ENCODE peak calls at places on chromosome 7, in eight cellular contexts. P is foreskin fibroblast, C is B cell, F is HCT116, J is neural progenitor cell, H is GM13976, O is GM10248, Q is fibroblast of pulmonary artery. D is an unnamed sample.

GRCh38 chr7:73905360-73905759 is 44.4 kb downstream of the TMEM270 start:
- DNase-seq in F (no peak), J (no peak), Q (no peak), O (no peak), C (no peak), H (no peak), P (no peak), D (no peak)

GRCh38 chr7:81721428-81721827 is 48.4 kb downstream of the HGF start:
- DNase-seq in P (no peak), C (no peak), H (no peak), F (no peak), Q (peak; percentile 17), O (no peak), J (no peak), D (no peak)

GRCh38 chr7:32070406-32071360 is at the start of gene PDE1C:
- DNase-seq in J (peak; percentile 64), Q (no peak), P (no peak), F (no peak), O (no peak), C (no peak), H (peak; percentile 34), D (no peak)

GRCh38 chr7:553637-554111 is 34.0 kb upstream of the PDGFA start:
- DNase-seq in J (no peak), P (no peak), H (no peak), O (no peak), Q (no peak), C (no peak), F (no peak), D (no peak)

GRCh38 chr7:28488061-28488791 is 75.9 kb downstream of the CREB5 start:
- DNase-seq in Q (no peak), P (no peak), C (no peak), H (no peak), F (no peak), J (no peak), O (no peak), D (no peak)

GRCh38 chr7:107543338-107543993 is 20.3 kb downstream of the COG5 start:
- DNase-seq in H (no peak), P (no peak), J (no peak), O (no peak), F (no peak), Q (no peak), C (no peak), D (no peak)

GRCh38 chr7:38465946-38466345 is 165.2 kb downstream of the AMPH start:
- DNase-seq in F (no peak), H (no peak), C (no peak), J (no peak), O (no peak), P (no peak), Q (peak; percentile 33), D (no peak)

GRCh38 chr7:80335473-80336232 is 176.2 kb downstream of the GNAT3 start:
- DNase-seq in F (no peak), C (no peak), Q (peak; percentile 42), O (no peak), H (no peak), J (peak; percentile 50), P (no peak), D (no peak)

GRCh38 chr7:154509192-154509591 is 457.0 kb downstream of the DPP6 start:
- DNase-seq in H (no peak), F (no peak), Q (no peak), J (no peak), C (no peak), O (no peak), P (no peak), D (no peak)

GRCh38 chr7:29325508-29325907 is 130.9 kb downstream of the CHN2 start:
- DNase-seq in F (no peak), H (no peak), C (no peak), P (no peak), Q (no peak), O (no peak), J (no peak), D (no peak)

GRCh38 chr7:23356726-23357125 is 57.6 kb downstream of the MALSU1 start:
- DNase-seq in J (no peak), H (no peak), F (no peak), C (no peak), Q (peak; percentile 48), O (no peak), P (peak; percentile 46), D (peak; percentile 46)

GRCh38 chr7:24411226-24411625 is 127.2 kb downstream of the NPY start:
- DNase-seq in J (no peak), O (no peak), C (no peak), Q (no peak), P (no peak), H (no peak), F (no peak), D (no peak)

GRCh38 chr7:113486548-113486947 is 368.2 kb upstream of the SMIM30 start:
- DNase-seq in J (no peak), H (no peak), Q (no peak), O (no peak), C (no peak), F (no peak), P (no peak), D (no peak)

GRCh38 chr7:65972976-65973375 is 9.0 kb downstream of the GUSB start:
- DNase-seq in Q (no peak), J (no peak), F (no peak), O (no peak), C (no peak), H (no peak), P (no peak), D (no peak)

GRCh38 chr7:16644624-16644986 is 949 bp downstream of the ANKMY2 start:
- DNase-seq in O (no peak), F (no peak), C (peak; percentile 61), J (peak; percentile 49), H (peak; percentile 18), Q (peak; percentile 33), P (peak; percentile 53), D (peak; percentile 47)

GRCh38 chr7:55052081-55052480 is 33.3 kb downstream of the EGFR start:
- DNase-seq in H (no peak), F (no peak), C (no peak), Q (peak; percentile 65), P (peak; percentile 89), J (no peak), O (no peak), D (no peak)

GRCh38 chr7:74292757-74293576 is 3.8 kb downstream of the CLIP2 start:
- DNase-seq in J (no peak), F (peak; percentile 63), Q (no peak), C (no peak), P (no peak), H (no peak), O (no peak), D (no peak)

GRCh38 chr7:95906871-95907270 is 134.5 kb downstream of the DYNC1I1 start:
- DNase-seq in H (no peak), J (no peak), C (no peak), F (no peak), P (no peak), O (no peak), Q (no peak), D (no peak)

DNA sequence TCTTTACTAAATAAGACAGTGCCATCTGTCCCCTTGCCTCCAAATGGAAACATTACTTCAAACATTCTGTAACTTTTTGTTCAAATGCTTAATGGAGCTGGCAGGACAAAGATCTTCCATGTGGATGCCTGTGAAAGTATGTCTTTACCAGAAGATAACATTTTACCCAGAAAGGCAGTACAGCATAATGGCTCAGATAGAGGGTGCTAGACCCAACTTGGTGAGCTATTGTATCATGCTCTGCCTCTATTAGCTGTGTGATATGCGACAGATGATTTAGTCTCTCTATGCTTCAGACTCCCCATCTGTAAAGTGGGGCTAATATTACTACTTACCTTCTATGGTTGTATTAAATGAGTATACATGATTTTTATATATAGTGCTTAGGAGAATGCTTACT is 8.8 kb upstream of the SMKR1 start:
- DNase-seq in H (no peak), F (no peak), O (no peak), C (peak; percentile 34), Q (peak; percentile 31), P (no peak), J (no peak), D (peak; percentile 14)
- TF ChIP-seq CTCF in H (no peak), F (peak; percentile 26), O (peak; percentile 18), C (no peak), Q (peak; percentile 39), P (no peak), J (peak; percentile 6), D (no peak)

DNA sequence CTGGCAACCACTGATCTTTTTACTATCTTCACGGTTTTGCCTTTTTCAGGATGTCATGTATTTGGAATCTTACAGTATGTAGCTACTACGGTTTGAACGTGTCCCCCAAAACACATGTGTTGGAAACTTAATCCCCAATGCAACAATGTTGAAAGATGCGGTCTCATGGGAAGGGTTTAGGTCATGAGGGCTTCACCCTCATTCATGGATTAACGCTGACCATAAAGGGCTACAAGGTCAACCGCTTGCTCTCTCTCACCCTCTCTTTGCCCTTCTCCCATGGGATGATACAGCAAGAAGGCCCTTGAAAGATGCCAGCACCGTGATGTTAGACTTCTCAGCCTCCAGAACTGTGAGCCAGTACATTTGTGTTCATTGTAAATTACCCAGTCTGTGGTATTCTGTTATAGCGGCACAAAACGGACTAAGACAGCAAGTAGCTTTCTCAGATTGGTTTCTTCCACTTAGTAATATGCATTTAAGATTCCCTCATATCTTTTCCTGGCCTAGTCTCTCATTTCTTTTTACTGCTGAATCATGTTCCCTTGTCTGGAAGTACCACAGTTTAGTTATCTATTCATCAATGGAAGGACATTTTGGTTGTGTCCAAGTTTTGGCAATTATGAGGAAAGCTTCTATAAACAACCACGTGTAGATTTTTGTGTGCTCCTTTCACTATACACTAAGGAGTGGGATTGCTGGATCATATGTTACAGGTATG is 3.0 kb upstream of the CRYGN start:
- DNase-seq in H (no peak), Q (no peak), J (no peak), C (no peak), P (no peak), F (no peak), O (no peak), D (no peak)
- TF ChIP-seq CTCF in H (no peak), Q (no peak), J (no peak), C (no peak), P (no peak), F (no peak), O (no peak), D (no peak)

GRCh38 chr7:44213206-44213871 is 12.6 kb downstream of the YKT6 start:
- DNase-seq in O (no peak), F (no peak), P (no peak), Q (no peak), H (no peak), C (no peak), J (no peak), D (no peak)

GRCh38 chr7:44216019-44216418 is 15.2 kb downstream of the YKT6 start:
- DNase-seq in J (no peak), P (no peak), F (no peak), Q (no peak), H (no peak), O (no peak), C (no peak), D (no peak)

GRCh38 chr7:44215531-44215930 is 14.8 kb downstream of the YKT6 start:
- DNase-seq in F (no peak), O (no peak), Q (no peak), P (no peak), C (no peak), H (no peak), J (no peak), D (no peak)

GRCh38 chr7:44212581-44213184 is 11.9 kb downstream of the YKT6 start:
- DNase-seq in Q (no peak), J (no peak), F (no peak), H (no peak), C (no peak), O (no peak), P (no peak), D (no peak)

GRCh38 chr7:44213872-44214595 is 13.3 kb downstream of the YKT6 start:
- DNase-seq in Q (peak; percentile 58), P (no peak), H (peak; percentile 77), J (peak; percentile 80), F (peak; percentile 36), C (peak; percentile 18), O (peak; percentile 72), D (peak; percentile 66)
- TF ChIP-seq CTCF in Q (peak; percentile 57), P (peak; percentile 55), H (peak; percentile 11), J (peak; percentile 67), F (peak; percentile 57), C (no peak), O (peak; percentile 44), D (peak; percentile 30)

GRCh38 chr7:106367018-106367420 is 82.2 kb upstream of the NAMPT start:
- DNase-seq in H (no peak), P (peak; percentile 11), J (peak; percentile 39), Q (peak; percentile 62), C (no peak), F (no peak), O (peak; percentile 29), D (peak; percentile 46)
- TF ChIP-seq CTCF in H (no peak), P (peak; percentile 14), J (peak; percentile 37), Q (peak; percentile 49), C (peak; percentile 37), F (peak; percentile 40), O (peak; percentile 15), D (peak; percentile 21)